ENCODE peak calls at places on chromosomes 7 and 10, in five cellular contexts. One of them, this sample, is unnamed.

GRCh38 chr10:18675069-18675801 is 16.0 kb downstream of the ARL5B start:
- ATAC-seq in left colon: no peak
- ATAC-seq in HepG2: no peak
- ATAC-seq in Right ventricle myocardium superior: no peak
- ATAC-seq in mucosa of descending colon: no peak
- ATAC-seq in this sample: no peak

GRCh38 chr10:36559990-36560389 is 565.4 kb upstream of the ANKRD30A start:
- ATAC-seq in HepG2: no peak
- ATAC-seq in mucosa of descending colon: no peak
- ATAC-seq in Right ventricle myocardium superior: peak
- ATAC-seq in left colon: no peak
- ATAC-seq in this sample: no peak

GRCh38 chr7:156334636-156335035 is 305.9 kb upstream of the RNF32 start:
- ATAC-seq in Right ventricle myocardium superior: no peak
- ATAC-seq in mucosa of descending colon: no peak
- ATAC-seq in HepG2: peak
- ATAC-seq in left colon: no peak
- ATAC-seq in this sample: no peak

GRCh38 chr7:8236781-8237407 is 25.1 kb downstream of the ICA1 start:
- ATAC-seq in HepG2: no peak
- ATAC-seq in mucosa of descending colon: no peak
- ATAC-seq in left colon: no peak
- ATAC-seq in Right ventricle myocardium superior: peak
- ATAC-seq in this sample: no peak

GRCh38 chr10:83917519-83918506 is 221.5 kb upstream of the GHITM start:
- ATAC-seq in mucosa of descending colon: peak
- ATAC-seq in left colon: peak
- ATAC-seq in Right ventricle myocardium superior: peak
- ATAC-seq in HepG2: peak
- ATAC-seq in this sample: peak

GRCh38 chr10:103080891-103081581 is 112.0 kb downstream of the NT5C2 start:
- ATAC-seq in mucosa of descending colon: peak
- ATAC-seq in HepG2: no peak
- ATAC-seq in left colon: no peak
- ATAC-seq in Right ventricle myocardium superior: no peak
- ATAC-seq in this sample: no peak

GRCh38 chr7:16563281-16564022 is 36.8 kb downstream of the LRRC72 start:
- ATAC-seq in HepG2: no peak
- ATAC-seq in mucosa of descending colon: no peak
- ATAC-seq in Right ventricle myocardium superior: no peak
- ATAC-seq in left colon: no peak
- ATAC-seq in this sample: no peak

GRCh38 chr7:48035967-48036478 is 680 bp downstream of the C7orf57 start:
- ATAC-seq in HepG2: peak
- ATAC-seq in Right ventricle myocardium superior: peak
- ATAC-seq in left colon: peak
- ATAC-seq in mucosa of descending colon: peak
- ATAC-seq in this sample: peak

GRCh38 chr10:26413375-26413774 is 24.8 kb upstream of the APBB1IP start:
- ATAC-seq in mucosa of descending colon: no peak
- ATAC-seq in left colon: no peak
- ATAC-seq in HepG2: no peak
- ATAC-seq in Right ventricle myocardium superior: no peak
- ATAC-seq in this sample: no peak

GRCh38 chr7:150734293-150734692 is 2.9 kb upstream of the GIMAP5 start:
- ATAC-seq in left colon: no peak
- ATAC-seq in HepG2: no peak
- ATAC-seq in mucosa of descending colon: no peak
- ATAC-seq in Right ventricle myocardium superior: no peak
- ATAC-seq in this sample: no peak

GRCh38 chr10:131920151-131920550 is 19.3 kb downstream of the PPP2R2D start:
- ATAC-seq in mucosa of descending colon: no peak
- ATAC-seq in HepG2: no peak
- ATAC-seq in Right ventricle myocardium superior: no peak
- ATAC-seq in left colon: no peak
- ATAC-seq in this sample: no peak

GRCh38 chr10:128296608-128297007 is 170.4 kb upstream of the MKI67 start:
- ATAC-seq in left colon: no peak
- ATAC-seq in mucosa of descending colon: no peak
- ATAC-seq in HepG2: no peak
- ATAC-seq in Right ventricle myocardium superior: peak
- ATAC-seq in this sample: no peak

GRCh38 chr7:143499743-143500348 is 22.2 kb downstream of the TAS2R41 start:
- ATAC-seq in HepG2: no peak
- ATAC-seq in left colon: no peak
- ATAC-seq in Right ventricle myocardium superior: no peak
- ATAC-seq in mucosa of descending colon: no peak
- ATAC-seq in this sample: peak

GRCh38 chr7:130641497-130641896 is 27.1 kb downstream of the COPG2 start:
- ATAC-seq in Right ventricle myocardium superior: no peak
- ATAC-seq in mucosa of descending colon: no peak
- ATAC-seq in HepG2: no peak
- ATAC-seq in left colon: no peak
- ATAC-seq in this sample: no peak

GRCh38 chr7:221996-222715 is 29.8 kb downstream of the FAM20C start:
- ATAC-seq in mucosa of descending colon: no peak
- ATAC-seq in Right ventricle myocardium superior: no peak
- ATAC-seq in left colon: no peak
- ATAC-seq in HepG2: no peak
- ATAC-seq in this sample: no peak

GRCh38 chr10:63683223-63683622 is 162.0 kb downstream of the REEP3 start:
- ATAC-seq in HepG2: no peak
- ATAC-seq in left colon: no peak
- ATAC-seq in Right ventricle myocardium superior: no peak
- ATAC-seq in mucosa of descending colon: no peak
- ATAC-seq in this sample: no peak

GRCh38 chr10:107409517-107409916 is 245.0 kb upstream of the SORCS1 start:
- ATAC-seq in left colon: peak
- ATAC-seq in mucosa of descending colon: peak
- ATAC-seq in HepG2: no peak
- ATAC-seq in Right ventricle myocardium superior: no peak
- ATAC-seq in this sample: no peak

GRCh38 chr10:14330390-14331071 is at the start of gene FRMD4A:
- ATAC-seq in HepG2: no peak
- ATAC-seq in Right ventricle myocardium superior: no peak
- ATAC-seq in left colon: no peak
- ATAC-seq in mucosa of descending colon: no peak
- ATAC-seq in this sample: peak

GRCh38 chr10:91589015-91589655 is 43.7 kb downstream of the PPP1R3C start:
- ATAC-seq in Right ventricle myocardium superior: peak
- ATAC-seq in mucosa of descending colon: no peak
- ATAC-seq in HepG2: no peak
- ATAC-seq in left colon: no peak
- ATAC-seq in this sample: peak

GRCh38 chr10:103367379-103367781 is 396 bp upstream of the TAF5 start:
- ATAC-seq in mucosa of descending colon: no peak
- ATAC-seq in Right ventricle myocardium superior: no peak
- ATAC-seq in HepG2: no peak
- ATAC-seq in left colon: peak
- ATAC-seq in this sample: no peak

GRCh38 chr10:114110174-114110972 is 63.6 kb downstream of the CCDC186 start:
- ATAC-seq in mucosa of descending colon: peak
- ATAC-seq in Right ventricle myocardium superior: no peak
- ATAC-seq in left colon: peak
- ATAC-seq in HepG2: peak
- ATAC-seq in this sample: no peak

GRCh38 chr7:20713792-20714191 is 72.9 kb downstream of the SP8 start:
- ATAC-seq in Right ventricle myocardium superior: no peak
- ATAC-seq in mucosa of descending colon: no peak
- ATAC-seq in HepG2: peak
- ATAC-seq in left colon: no peak
- ATAC-seq in this sample: no peak

GRCh38 chr10:87775766-87776165 is 42.3 kb downstream of the ATAD1 start:
- ATAC-seq in Right ventricle myocardium superior: no peak
- ATAC-seq in HepG2: no peak
- ATAC-seq in left colon: no peak
- ATAC-seq in mucosa of descending colon: no peak
- ATAC-seq in this sample: no peak

GRCh38 chr7:21469894-21470293 is 42.0 kb downstream of the SP4 start:
- ATAC-seq in left colon: no peak
- ATAC-seq in Right ventricle myocardium superior: no peak
- ATAC-seq in mucosa of descending colon: no peak
- ATAC-seq in HepG2: no peak
- ATAC-seq in this sample: no peak

GRCh38 chr7:105256621-105257283 is 132.0 kb downstream of the SRPK2 start:
- ATAC-seq in mucosa of descending colon: no peak
- ATAC-seq in Right ventricle myocardium superior: no peak
- ATAC-seq in HepG2: no peak
- ATAC-seq in left colon: peak
- ATAC-seq in this sample: no peak

GRCh38 chr7:143456992-143457793 is 13.9 kb downstream of the TAS2R60 start:
- ATAC-seq in HepG2: no peak
- ATAC-seq in Right ventricle myocardium superior: no peak
- ATAC-seq in left colon: no peak
- ATAC-seq in mucosa of descending colon: no peak
- ATAC-seq in this sample: no peak

GRCh38 chr10:3961082-3961481 is 176.1 kb upstream of the KLF6 start:
- ATAC-seq in mucosa of descending colon: peak
- ATAC-seq in Right ventricle myocardium superior: no peak
- ATAC-seq in left colon: no peak
- ATAC-seq in HepG2: no peak
- ATAC-seq in this sample: no peak

GRCh38 chr7:92722541-92722940 is 113.8 kb downstream of the CDK6 start:
- ATAC-seq in mucosa of descending colon: no peak
- ATAC-seq in Right ventricle myocardium superior: no peak
- ATAC-seq in left colon: no peak
- ATAC-seq in HepG2: no peak
- ATAC-seq in this sample: no peak

GRCh38 chr10:97914171-97914836 is 64.7 kb downstream of the GOLGA7B start:
- ATAC-seq in mucosa of descending colon: peak
- ATAC-seq in HepG2: peak
- ATAC-seq in left colon: peak
- ATAC-seq in Right ventricle myocardium superior: peak
- ATAC-seq in this sample: no peak

GRCh38 chr7:108406474-108406873 is 49.8 kb downstream of the NRCAM start:
- ATAC-seq in mucosa of descending colon: no peak
- ATAC-seq in HepG2: no peak
- ATAC-seq in Right ventricle myocardium superior: no peak
- ATAC-seq in left colon: no peak
- ATAC-seq in this sample: no peak

GRCh38 chr10:112915590-112916572 is 34.2 kb upstream of the TCF7L2 start:
- ATAC-seq in Right ventricle myocardium superior: no peak
- ATAC-seq in mucosa of descending colon: peak
- ATAC-seq in left colon: peak
- ATAC-seq in HepG2: peak
- ATAC-seq in this sample: no peak

GRCh38 chr7:129480674-129481363 is 21.5 kb upstream of the SMKR1 start:
- ATAC-seq in left colon: no peak
- ATAC-seq in mucosa of descending colon: no peak
- ATAC-seq in HepG2: no peak
- ATAC-seq in Right ventricle myocardium superior: no peak
- ATAC-seq in this sample: no peak

GRCh38 chr7:26101471-26102151 is 50.4 kb upstream of the NFE2L3 start:
- ATAC-seq in left colon: peak
- ATAC-seq in HepG2: peak
- ATAC-seq in mucosa of descending colon: peak
- ATAC-seq in Right ventricle myocardium superior: no peak
- ATAC-seq in this sample: peak

GRCh38 chr10:36721851-36722250 is 403.5 kb upstream of the ANKRD30A start:
- ATAC-seq in Right ventricle myocardium superior: no peak
- ATAC-seq in left colon: no peak
- ATAC-seq in mucosa of descending colon: no peak
- ATAC-seq in HepG2: no peak
- ATAC-seq in this sample: no peak

GRCh38 chr10:78802406-78802805 is 266.4 kb upstream of the ZMIZ1 start:
- ATAC-seq in HepG2: no peak
- ATAC-seq in mucosa of descending colon: no peak
- ATAC-seq in left colon: no peak
- ATAC-seq in Right ventricle myocardium superior: no peak
- ATAC-seq in this sample: peak

GRCh38 chr10:101018118-101018599 is 12.8 kb downstream of the PDZD7 start:
- ATAC-seq in HepG2: peak
- ATAC-seq in left colon: no peak
- ATAC-seq in Right ventricle myocardium superior: no peak
- ATAC-seq in mucosa of descending colon: no peak
- ATAC-seq in this sample: no peak

GRCh38 chr7:157306836-157307533 is 29.8 kb upstream of the DNAJB6 start:
- ATAC-seq in Right ventricle myocardium superior: no peak
- ATAC-seq in mucosa of descending colon: no peak
- ATAC-seq in left colon: no peak
- ATAC-seq in HepG2: no peak
- ATAC-seq in this sample: no peak